ENCODE peak calls at places on chromosome 17, in four cellular contexts. One of them, this sample, is unnamed.

GRCh38 chr17:42340691-42341127 is 47.5 kb downstream of the STAT3 start:
- DNase-seq in fibroblast of pulmonary artery: no peak
- DNase-seq in NCI-H2171 treated with DMSO at 0.1 percent for 48 hours: no peak
- DNase-seq in WERI-Rb-1: no peak
- DNase-seq in this sample: no peak

GRCh38 chr17:8162997-8163977 is 539 bp upstream of the VAMP2 start:
- DNase-seq in fibroblast of pulmonary artery: no peak
- DNase-seq in NCI-H2171 treated with DMSO at 0.1 percent for 48 hours: no peak
- DNase-seq in WERI-Rb-1: peak; percentile 92
- DNase-seq in this sample: no peak

GRCh38 chr17:68320311-68320865 is 29.1 kb downstream of the ARSG start:
- DNase-seq in fibroblast of pulmonary artery: no peak
- DNase-seq in NCI-H2171 treated with DMSO at 0.1 percent for 48 hours: peak; percentile 67
- DNase-seq in WERI-Rb-1: no peak
- DNase-seq in this sample: no peak

GRCh38 chr17:2782030-2782429 is 14.2 kb upstream of the RAP1GAP2 start:
- DNase-seq in fibroblast of pulmonary artery: peak; percentile 13
- DNase-seq in NCI-H2171 treated with DMSO at 0.1 percent for 48 hours: peak; percentile 32
- DNase-seq in WERI-Rb-1: no peak
- DNase-seq in this sample: no peak

GRCh38 chr17:2975469-2975958 is 87.9 kb downstream of the OR1D5 start:
- DNase-seq in fibroblast of pulmonary artery: peak; percentile 65
- DNase-seq in NCI-H2171 treated with DMSO at 0.1 percent for 48 hours: no peak
- DNase-seq in WERI-Rb-1: no peak
- DNase-seq in this sample: peak; percentile 29

GRCh38 chr17:5584383-5584951 is at the start of gene NLRP1:
- DNase-seq in fibroblast of pulmonary artery: peak; percentile 97
- DNase-seq in NCI-H2171 treated with DMSO at 0.1 percent for 48 hours: peak; percentile 55
- DNase-seq in WERI-Rb-1: no peak
- DNase-seq in this sample: peak; percentile 62

GRCh38 chr17:48997103-48997826 is at the start of gene IGF2BP1:
- DNase-seq in fibroblast of pulmonary artery: peak; percentile 73
- DNase-seq in NCI-H2171 treated with DMSO at 0.1 percent for 48 hours: no peak
- DNase-seq in WERI-Rb-1: peak; percentile 94
- DNase-seq in this sample: no peak

GRCh38 chr17:35723735-35724134 is 7.7 kb upstream of the RASL10B start:
- DNase-seq in fibroblast of pulmonary artery: no peak
- DNase-seq in NCI-H2171 treated with DMSO at 0.1 percent for 48 hours: no peak
- DNase-seq in WERI-Rb-1: no peak
- DNase-seq in this sample: no peak

GRCh38 chr17:76834889-76835288 is 33.3 kb upstream of the MGAT5B start:
- DNase-seq in fibroblast of pulmonary artery: no peak
- DNase-seq in NCI-H2171 treated with DMSO at 0.1 percent for 48 hours: no peak
- DNase-seq in WERI-Rb-1: no peak
- DNase-seq in this sample: no peak

GRCh38 chr17:17225901-17226300 is 11.1 kb downstream of the FLCN start:
- DNase-seq in fibroblast of pulmonary artery: no peak
- DNase-seq in NCI-H2171 treated with DMSO at 0.1 percent for 48 hours: no peak
- DNase-seq in WERI-Rb-1: no peak
- DNase-seq in this sample: no peak

GRCh38 chr17:79840204-79840988 is 1.2 kb upstream of the CBX4 start:
- DNase-seq in fibroblast of pulmonary artery: peak; percentile 64
- DNase-seq in NCI-H2171 treated with DMSO at 0.1 percent for 48 hours: no peak
- DNase-seq in WERI-Rb-1: peak; percentile 54
- DNase-seq in this sample: peak; percentile 52

GRCh38 chr17:78335176-78335575 is 24.7 kb downstream of the SOCS3 start:
- DNase-seq in fibroblast of pulmonary artery: no peak
- DNase-seq in NCI-H2171 treated with DMSO at 0.1 percent for 48 hours: no peak
- DNase-seq in WERI-Rb-1: no peak
- DNase-seq in this sample: no peak

GRCh38 chr17:6780886-6781285 is 4.9 kb downstream of the FBXO39 start:
- DNase-seq in fibroblast of pulmonary artery: peak; percentile 11
- DNase-seq in NCI-H2171 treated with DMSO at 0.1 percent for 48 hours: no peak
- DNase-seq in WERI-Rb-1: no peak
- DNase-seq in this sample: no peak

GRCh38 chr17:1164935-1165556 is 14.7 kb downstream of the ABR start:
- DNase-seq in fibroblast of pulmonary artery: no peak
- DNase-seq in NCI-H2171 treated with DMSO at 0.1 percent for 48 hours: no peak
- DNase-seq in WERI-Rb-1: no peak
- DNase-seq in this sample: no peak

GRCh38 chr17:77679589-77679988 is 278.9 kb upstream of the TNRC6C start:
- DNase-seq in fibroblast of pulmonary artery: no peak
- DNase-seq in NCI-H2171 treated with DMSO at 0.1 percent for 48 hours: peak; percentile 5
- DNase-seq in WERI-Rb-1: no peak
- DNase-seq in this sample: no peak

GRCh38 chr17:35313875-35314409 is 59.5 kb downstream of the SLFN11 start:
- DNase-seq in fibroblast of pulmonary artery: no peak
- DNase-seq in NCI-H2171 treated with DMSO at 0.1 percent for 48 hours: no peak
- DNase-seq in WERI-Rb-1: no peak
- DNase-seq in this sample: no peak

GRCh38 chr17:48500435-48501426 is 30.1 kb downstream of the HOXB1 start:
- DNase-seq in fibroblast of pulmonary artery: peak; percentile 53
- DNase-seq in NCI-H2171 treated with DMSO at 0.1 percent for 48 hours: no peak
- DNase-seq in WERI-Rb-1: peak; percentile 24
- DNase-seq in this sample: no peak

GRCh38 chr17:81951785-81952684 is 5.0 kb upstream of the MYADML2 start:
- DNase-seq in fibroblast of pulmonary artery: no peak
- DNase-seq in NCI-H2171 treated with DMSO at 0.1 percent for 48 hours: peak; percentile 60
- DNase-seq in WERI-Rb-1: no peak
- DNase-seq in this sample: no peak

GRCh38 chr17:74748279-74748528 is 224 bp upstream of the NHERF1 start:
- DNase-seq in fibroblast of pulmonary artery: no peak
- DNase-seq in NCI-H2171 treated with DMSO at 0.1 percent for 48 hours: no peak
- DNase-seq in WERI-Rb-1: no peak
- DNase-seq in this sample: no peak

GRCh38 chr17:40950176-40950575 is 12.7 kb upstream of the KRT23 start:
- DNase-seq in fibroblast of pulmonary artery: no peak
- DNase-seq in NCI-H2171 treated with DMSO at 0.1 percent for 48 hours: no peak
- DNase-seq in WERI-Rb-1: no peak
- DNase-seq in this sample: no peak

GRCh38 chr17:63911657-63912100 is 621 bp upstream of the CSHL1 start:
- DNase-seq in fibroblast of pulmonary artery: peak; percentile 30
- DNase-seq in NCI-H2171 treated with DMSO at 0.1 percent for 48 hours: peak; percentile 12
- DNase-seq in WERI-Rb-1: peak; percentile 71
- DNase-seq in this sample: no peak

GRCh38 chr17:49249292-49249794 is 18.8 kb upstream of the PHOSPHO1 start:
- DNase-seq in fibroblast of pulmonary artery: peak; percentile 41
- DNase-seq in NCI-H2171 treated with DMSO at 0.1 percent for 48 hours: peak; percentile 20
- DNase-seq in WERI-Rb-1: no peak
- DNase-seq in this sample: no peak

GRCh38 chr17:19389386-19389785 is 2.4 kb upstream of the MFAP4 start:
- DNase-seq in fibroblast of pulmonary artery: no peak
- DNase-seq in NCI-H2171 treated with DMSO at 0.1 percent for 48 hours: no peak
- DNase-seq in WERI-Rb-1: no peak
- DNase-seq in this sample: no peak

GRCh38 chr17:3845361-3845753 is 689 bp downstream of the NCBP3 start:
- DNase-seq in fibroblast of pulmonary artery: peak; percentile 13
- DNase-seq in NCI-H2171 treated with DMSO at 0.1 percent for 48 hours: peak; percentile 41
- DNase-seq in WERI-Rb-1: no peak
- DNase-seq in this sample: no peak

GRCh38 chr17:46742539-46743270 is 75.8 kb downstream of the WNT3 start:
- DNase-seq in fibroblast of pulmonary artery: peak; percentile 88
- DNase-seq in NCI-H2171 treated with DMSO at 0.1 percent for 48 hours: no peak
- DNase-seq in WERI-Rb-1: no peak
- DNase-seq in this sample: peak; percentile 41

GRCh38 chr17:48011405-48012150 is 26.0 kb downstream of the COPZ2 start:
- DNase-seq in fibroblast of pulmonary artery: no peak
- DNase-seq in NCI-H2171 treated with DMSO at 0.1 percent for 48 hours: peak; percentile 80
- DNase-seq in WERI-Rb-1: peak; percentile 90
- DNase-seq in this sample: no peak

GRCh38 chr17:31461227-31461810 is 69.8 kb downstream of the RAB11FIP4 start:
- DNase-seq in fibroblast of pulmonary artery: no peak
- DNase-seq in NCI-H2171 treated with DMSO at 0.1 percent for 48 hours: no peak
- DNase-seq in WERI-Rb-1: no peak
- DNase-seq in this sample: no peak

GRCh38 chr17:81514735-81515529 is 2.3 kb upstream of the ACTG1 start:
- DNase-seq in fibroblast of pulmonary artery: peak; percentile 83
- DNase-seq in NCI-H2171 treated with DMSO at 0.1 percent for 48 hours: peak; percentile 67
- DNase-seq in WERI-Rb-1: peak; percentile 78
- DNase-seq in this sample: peak; percentile 76

GRCh38 chr17:3740611-3741073 is 16.9 kb downstream of the HASPIN start:
- DNase-seq in fibroblast of pulmonary artery: no peak
- DNase-seq in NCI-H2171 treated with DMSO at 0.1 percent for 48 hours: no peak
- DNase-seq in WERI-Rb-1: no peak
- DNase-seq in this sample: no peak

GRCh38 chr17:59266748-59267147 is 46.4 kb downstream of the GDPD1 start:
- DNase-seq in fibroblast of pulmonary artery: peak; percentile 41
- DNase-seq in NCI-H2171 treated with DMSO at 0.1 percent for 48 hours: no peak
- DNase-seq in WERI-Rb-1: no peak
- DNase-seq in this sample: no peak

GRCh38 chr17:76725580-76726230 is 701 bp downstream of the JMJD6 start:
- DNase-seq in fibroblast of pulmonary artery: peak; percentile 28
- DNase-seq in NCI-H2171 treated with DMSO at 0.1 percent for 48 hours: peak; percentile 25
- DNase-seq in WERI-Rb-1: peak; percentile 74
- DNase-seq in this sample: peak; percentile 70

GRCh38 chr17:30380643-30381419 is 2.1 kb downstream of the CPD start:
- DNase-seq in fibroblast of pulmonary artery: no peak
- DNase-seq in NCI-H2171 treated with DMSO at 0.1 percent for 48 hours: no peak
- DNase-seq in WERI-Rb-1: no peak
- DNase-seq in this sample: no peak

GRCh38 chr17:76036497-76037380 is 9.6 kb upstream of the EVPL start:
- DNase-seq in fibroblast of pulmonary artery: no peak
- DNase-seq in NCI-H2171 treated with DMSO at 0.1 percent for 48 hours: no peak
- DNase-seq in WERI-Rb-1: no peak
- DNase-seq in this sample: no peak

This sample was measured in breast epithelium.